ENCODE peak calls at places on chromosome 10, in eight cellular contexts. J is K562, I is sigmoid colon, Z is stomach, V is A549, L is HepG2, O is transverse colon, A is SK-N-SH. R is an unnamed sample.

GRCh38 chr10:96955733-96956132 is 123.6 kb downstream of the LCOR start:
- DNase-seq in L (no peak), V (no peak), A (no peak), I (no peak), Z (no peak), O (no peak), J (no peak), R (no peak)

GRCh38 chr10:17787087-17787942 is 21.8 kb upstream of the MRC1 start:
- DNase-seq in O (no peak), I (no peak), Z (no peak), V (no peak), J (no peak), L (no peak), A (no peak), R (peak)

GRCh38 chr10:22849077-22849810 is 78.6 kb upstream of the ARMC3 start:
- DNase-seq in A (no peak), L (peak), O (peak), I (peak), V (no peak), J (no peak), Z (peak), R (no peak)

GRCh38 chr10:80497187-80498038 is 40.3 kb upstream of the SH2D4B start:
- DNase-seq in O (peak), L (no peak), I (peak), Z (peak), J (peak), A (no peak), V (no peak), R (no peak)

GRCh38 chr10:118873080-118873737 is 118.4 kb upstream of the CACUL1 start:
- DNase-seq in Z (no peak), V (no peak), J (no peak), I (no peak), A (no peak), O (no peak), L (no peak), R (no peak)

GRCh38 chr10:22218448-22218847 is 633 bp upstream of the EBLN1 start:
- DNase-seq in I (no peak), Z (no peak), L (peak), A (no peak), V (no peak), O (no peak), J (no peak), R (no peak)

GRCh38 chr10:17062009-17062408 is 67.6 kb downstream of the CUBN start:
- DNase-seq in O (no peak), L (no peak), A (no peak), Z (no peak), I (no peak), V (peak), J (no peak), R (no peak)

GRCh38 chr10:1249142-1249541 is 193.0 kb downstream of the WDR37 start:
- DNase-seq in I (no peak), A (no peak), V (no peak), Z (no peak), J (no peak), L (no peak), O (no peak), R (no peak)

GRCh38 chr10:88027570-88027969 is 164.1 kb downstream of the PTEN start:
- DNase-seq in I (no peak), L (no peak), A (no peak), O (peak), J (no peak), Z (no peak), V (no peak), R (no peak)

GRCh38 chr10:14971867-14972448 is 12.8 kb downstream of the MEIG1 start:
- DNase-seq in I (no peak), L (no peak), J (no peak), Z (peak), A (no peak), O (peak), V (no peak), R (no peak)

GRCh38 chr10:121783782-121784372 is 144.0 kb downstream of the ATE1 start:
- DNase-seq in L (no peak), A (no peak), I (no peak), V (no peak), J (no peak), O (no peak), Z (no peak), R (no peak)

GRCh38 chr10:7662522-7662921 is 4.2 kb downstream of the ITIH5 start:
- DNase-seq in L (no peak), A (no peak), J (no peak), V (no peak), I (no peak), Z (no peak), O (no peak), R (no peak)

GRCh38 chr10:127937915-127938440 is 31.1 kb downstream of the PTPRE start:
- DNase-seq in O (no peak), V (no peak), J (no peak), A (no peak), Z (no peak), L (no peak), I (no peak), R (no peak)

GRCh38 chr10:12617205-12618175 is 268.1 kb downstream of the CAMK1D start:
- DNase-seq in I (no peak), L (no peak), V (no peak), O (no peak), J (no peak), A (no peak), Z (no peak), R (no peak)

GRCh38 chr10:122468923-122469781 is 7.8 kb downstream of the HTRA1 start:
- DNase-seq in A (no peak), I (no peak), O (no peak), Z (no peak), V (peak), J (no peak), L (peak), R (no peak)

GRCh38 chr10:129877773-129878371 is 86.2 kb downstream of the EBF3 start:
- DNase-seq in I (no peak), O (no peak), J (peak), Z (no peak), L (peak), A (peak), V (no peak), R (no peak)

GRCh38 chr10:47260505-47261111 is 39.4 kb upstream of the GDF10 start:
- DNase-seq in A (peak), J (no peak), V (no peak), Z (no peak), L (no peak), O (peak), I (no peak), R (no peak)

GRCh38 chr10:71421075-71421434 is 24.3 kb downstream of the CDH23 start:
- DNase-seq in J (no peak), V (no peak), L (no peak), A (no peak), Z (no peak), I (no peak), O (no peak), R (no peak)
- TF ChIP-seq EP300 in J (no peak), V (no peak), L (no peak), A (no peak), Z (no peak), I (no peak), O (no peak), R (no peak)

GRCh38 chr10:100890696-100891271 is 22.0 kb upstream of the SLF2 start:
- DNase-seq in J (no peak), L (peak), I (no peak), Z (no peak), V (peak), O (no peak), A (no peak), R (peak)
- TF ChIP-seq EP300 in J (no peak), L (no peak), I (no peak), Z (no peak), V (peak), O (no peak), A (peak), R (no peak)

GRCh38 chr10:110387983-110388681 is 83.4 kb upstream of the SMNDC1 start:
- DNase-seq in O (no peak), J (no peak), A (no peak), I (no peak), Z (no peak), V (no peak), L (no peak), R (no peak)
- TF ChIP-seq EP300 in O (no peak), J (no peak), A (no peak), I (no peak), Z (no peak), V (no peak), L (no peak), R (no peak)

DNA sequence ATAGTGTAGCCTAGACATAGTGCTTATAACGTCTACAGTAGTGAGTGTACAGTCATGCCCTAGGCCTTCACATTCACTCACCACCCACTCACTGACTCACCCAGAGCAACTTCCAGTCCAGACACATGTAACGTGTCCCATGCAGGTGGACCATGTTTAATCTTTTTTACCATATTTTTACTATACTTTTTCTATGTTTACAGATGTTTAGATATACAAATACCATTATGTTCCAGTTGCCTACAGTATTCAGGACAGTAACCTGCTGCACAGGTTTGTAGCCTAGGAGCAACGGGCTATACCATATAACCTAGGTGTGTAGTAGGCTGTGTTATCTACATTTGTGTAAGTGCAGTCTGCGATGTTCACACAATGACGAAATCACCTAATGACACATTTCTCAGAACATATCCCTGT is 11.0 kb downstream of the MPP7 start:
- DNase-seq in J (no peak), L (no peak), O (no peak), A (no peak), I (no peak), V (no peak), Z (no peak), R (no peak)
- TF ChIP-seq EP300 in J (no peak), L (no peak), O (no peak), A (no peak), I (no peak), V (no peak), Z (no peak), R (no peak)

DNA sequence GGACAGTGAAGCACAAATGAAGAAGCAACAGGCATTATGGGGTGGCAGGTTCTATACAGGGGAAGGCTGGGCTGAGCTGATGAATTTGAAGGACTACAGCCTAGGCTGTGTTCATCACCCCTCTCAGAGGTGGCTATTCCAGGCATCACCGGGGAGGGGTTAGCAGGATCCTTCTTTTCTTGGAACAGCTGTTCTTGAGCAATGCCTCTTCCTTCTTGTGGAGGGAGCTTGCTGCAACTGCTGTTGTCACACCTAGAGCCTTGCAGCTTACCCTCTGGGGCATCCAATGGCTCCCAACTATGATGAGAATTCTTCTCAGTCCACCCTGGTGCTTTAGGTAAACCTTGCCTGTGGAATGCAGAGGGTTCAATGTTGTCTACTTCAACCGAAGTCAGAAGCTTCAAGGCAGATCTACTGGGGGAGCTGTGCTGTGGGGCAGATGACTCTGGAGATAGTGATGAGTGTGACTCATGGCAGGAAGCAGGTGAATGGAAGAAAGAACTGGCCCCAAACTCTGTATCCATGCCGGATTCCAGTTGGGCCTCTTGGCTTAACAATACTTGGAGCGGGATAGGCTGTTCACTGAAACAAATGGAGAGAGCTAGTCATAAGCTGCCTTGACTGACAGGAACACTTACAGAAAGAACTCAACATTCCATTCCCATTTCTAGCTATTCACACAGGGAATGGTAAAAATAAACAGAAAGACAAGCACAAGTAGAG is 21.5 kb upstream of the PPP3CB start:
- DNase-seq in I (no peak), J (peak), A (no peak), V (no peak), O (no peak), L (no peak), Z (no peak), R (no peak)
- TF ChIP-seq EP300 in I (no peak), J (peak), A (no peak), V (no peak), O (no peak), L (no peak), Z (no peak), R (no peak)

DNA sequence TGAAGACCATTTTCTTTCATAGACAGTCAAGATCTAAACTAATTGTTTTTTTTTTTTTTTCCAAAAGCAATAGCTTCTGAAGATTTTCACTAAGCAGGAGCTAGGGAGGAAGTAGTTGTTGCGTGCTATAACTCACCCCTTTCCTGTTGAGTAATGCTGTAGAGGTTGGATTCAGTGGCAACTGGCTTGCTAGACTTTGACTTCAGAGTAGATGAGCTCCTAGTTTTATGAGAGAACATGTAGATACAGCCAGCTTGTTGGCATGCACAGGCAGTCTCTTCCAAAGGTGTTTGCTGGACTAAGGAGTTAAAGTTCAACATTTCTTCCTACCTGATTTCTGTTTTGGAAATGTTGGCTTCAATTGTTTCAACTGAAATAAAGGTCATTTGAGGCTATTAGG is 66.2 kb upstream of the MXI1 start:
- DNase-seq in I (no peak), V (no peak), L (no peak), J (no peak), O (peak), A (no peak), Z (no peak), R (no peak)
- TF ChIP-seq EP300 in I (no peak), V (no peak), L (no peak), J (no peak), O (no peak), A (no peak), Z (no peak), R (no peak)

DNA sequence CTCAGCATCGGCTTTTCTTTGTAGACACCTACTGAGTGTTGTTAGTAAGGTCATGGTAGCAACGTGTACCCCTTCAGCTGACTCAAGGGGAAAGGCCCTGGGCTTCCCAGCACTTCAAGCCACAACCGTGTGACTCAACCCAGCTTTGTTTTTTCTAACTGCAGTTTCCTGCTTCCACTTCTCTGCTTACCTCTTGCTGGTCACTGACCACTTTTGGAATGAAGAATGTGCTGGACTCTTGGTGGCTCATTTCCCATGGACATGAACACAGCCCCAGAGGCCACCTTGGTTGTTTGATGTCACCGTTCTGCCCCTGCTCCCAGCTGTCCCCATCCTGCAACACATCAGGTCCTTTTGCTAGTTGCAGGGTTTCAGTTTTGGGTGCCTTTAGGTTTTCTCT is 69.5 kb upstream of the ZNF438 start:
- DNase-seq in I (no peak), J (no peak), Z (peak), L (no peak), V (peak), O (no peak), A (no peak), R (no peak)
- TF ChIP-seq EP300 in I (no peak), J (no peak), Z (no peak), L (no peak), V (no peak), O (no peak), A (no peak), R (no peak)

GRCh38 chr10:93330824-93331223 is 151.3 kb downstream of the MYOF start:
- DNase-seq in O (no peak), I (no peak), V (no peak), A (no peak), J (no peak), L (no peak), Z (no peak), R (no peak)

GRCh38 chr10:93334901-93335312 is 147.2 kb downstream of the MYOF start:
- DNase-seq in L (no peak), V (no peak), O (no peak), I (no peak), Z (no peak), A (no peak), J (no peak), R (no peak)

GRCh38 chr10:93334181-93334580 is 148.0 kb downstream of the MYOF start:
- DNase-seq in A (no peak), V (no peak), Z (no peak), L (no peak), J (no peak), I (no peak), O (no peak), R (no peak)

GRCh38 chr10:93336110-93336509 is 146.0 kb downstream of the MYOF start:
- DNase-seq in A (no peak), V (no peak), I (no peak), J (no peak), Z (no peak), O (no peak), L (no peak), R (no peak)

DNA sequence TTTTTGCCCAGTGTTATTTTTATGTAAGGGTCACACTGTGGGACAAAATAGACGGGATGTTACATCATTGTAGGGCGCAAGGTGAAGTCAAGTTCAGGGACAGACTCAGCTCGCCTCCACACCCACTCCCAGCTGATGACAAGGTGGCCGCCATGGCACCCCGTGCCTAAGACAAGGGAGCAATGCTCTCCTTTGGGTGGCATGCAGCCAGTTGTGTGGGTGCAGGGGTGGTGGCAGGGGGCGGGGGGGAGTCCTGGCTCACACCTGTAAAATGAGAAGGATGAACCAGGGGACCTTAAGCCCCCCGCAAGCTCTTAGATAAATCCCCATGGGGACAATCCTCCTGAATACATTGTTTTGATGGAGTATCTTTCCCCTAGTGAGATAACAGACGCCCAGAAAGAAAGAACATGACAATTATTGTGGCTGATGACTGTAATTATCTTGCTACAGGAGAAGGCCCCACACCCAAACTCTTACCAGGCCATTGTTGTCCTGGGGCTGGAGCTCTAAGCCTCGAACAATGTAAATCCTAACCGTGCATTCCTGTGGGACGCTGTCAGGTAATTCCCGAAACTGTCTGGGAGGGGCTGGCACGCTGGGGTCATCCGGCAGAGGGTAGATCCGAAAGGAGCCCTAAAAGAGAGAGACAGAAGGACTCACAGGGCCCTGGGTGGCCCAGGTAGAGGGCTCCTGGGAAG is 148.7 kb downstream of the MYOF start:
- DNase-seq in O (no peak), L (no peak), A (no peak), J (no peak), I (no peak), V (no peak), Z (no peak), R (no peak)
- TF ChIP-seq EP300 in O (no peak), L (no peak), A (no peak), J (no peak), I (no peak), V (no peak), Z (no peak), R (no peak)

GRCh38 chr10:107085661-107086525 is 78.6 kb downstream of the SORCS1 start:
- DNase-seq in A (no peak), O (no peak), Z (no peak), L (no peak), J (no peak), V (no peak), I (no peak), R (no peak)
- TF ChIP-seq EP300 in A (no peak), O (no peak), Z (no peak), L (no peak), J (no peak), V (no peak), I (no peak), R (no peak)

R was measured in esophagus muscularis mucosa.